ENCODE peak calls at places on chromosomes 12 and 14, in eight cellular contexts. One of them, this sample, is unnamed.

GRCh38 chr14:23566782-23567185 is 807 bp downstream of the AP1G2 start:
- DNase-seq in stimulated activated CD4-positive, alpha-beta T cell treated with anti-CD3 and anti-CD28 coated beads, Interleukin-4, amount 100 ng/mL, for 48 hours: no peak
- DNase-seq in T-helper 2 cell: no peak
- DNase-seq in activated gamma-delta T cell treated with anti-CD3 and anti-CD28 coated beads, Interleukin-2, amount 50 U/mL, for 16 hours: no peak
- DNase-seq in epithelial cell of prostate: no peak
- DNase-seq in A172: no peak
- DNase-seq in GM12892: no peak
- DNase-seq in mesendoderm: no peak
- DNase-seq in this sample: no peak

GRCh38 chr14:64227856-64228255 is 66.3 kb downstream of the ESR2 start:
- DNase-seq in stimulated activated CD4-positive, alpha-beta T cell treated with anti-CD3 and anti-CD28 coated beads, Interleukin-4, amount 100 ng/mL, for 48 hours: no peak
- DNase-seq in T-helper 2 cell: no peak
- DNase-seq in activated gamma-delta T cell treated with anti-CD3 and anti-CD28 coated beads, Interleukin-2, amount 50 U/mL, for 16 hours: no peak
- DNase-seq in epithelial cell of prostate: no peak
- DNase-seq in A172: no peak
- DNase-seq in GM12892: no peak
- DNase-seq in mesendoderm: no peak
- DNase-seq in this sample: no peak

GRCh38 chr14:96629558-96630222 is 127.5 kb downstream of the PAPOLA start:
- DNase-seq in stimulated activated CD4-positive, alpha-beta T cell treated with anti-CD3 and anti-CD28 coated beads, Interleukin-4, amount 100 ng/mL, for 48 hours: no peak
- DNase-seq in T-helper 2 cell: no peak
- DNase-seq in activated gamma-delta T cell treated with anti-CD3 and anti-CD28 coated beads, Interleukin-2, amount 50 U/mL, for 16 hours: no peak
- DNase-seq in epithelial cell of prostate: no peak
- DNase-seq in A172: no peak
- DNase-seq in GM12892: no peak
- DNase-seq in mesendoderm: no peak
- DNase-seq in this sample: peak

GRCh38 chr14:54893151-54893760 is 9.4 kb downstream of the GCH1 start:
- DNase-seq in stimulated activated CD4-positive, alpha-beta T cell treated with anti-CD3 and anti-CD28 coated beads, Interleukin-4, amount 100 ng/mL, for 48 hours: no peak
- DNase-seq in T-helper 2 cell: no peak
- DNase-seq in activated gamma-delta T cell treated with anti-CD3 and anti-CD28 coated beads, Interleukin-2, amount 50 U/mL, for 16 hours: no peak
- DNase-seq in epithelial cell of prostate: peak
- DNase-seq in A172: peak
- DNase-seq in GM12892: no peak
- DNase-seq in mesendoderm: peak
- DNase-seq in this sample: no peak

GRCh38 chr12:24697295-24697694 is 251.6 kb downstream of the BCAT1 start:
- DNase-seq in stimulated activated CD4-positive, alpha-beta T cell treated with anti-CD3 and anti-CD28 coated beads, Interleukin-4, amount 100 ng/mL, for 48 hours: no peak
- DNase-seq in T-helper 2 cell: no peak
- DNase-seq in activated gamma-delta T cell treated with anti-CD3 and anti-CD28 coated beads, Interleukin-2, amount 50 U/mL, for 16 hours: no peak
- DNase-seq in epithelial cell of prostate: no peak
- DNase-seq in A172: no peak
- DNase-seq in GM12892: no peak
- DNase-seq in mesendoderm: no peak
- DNase-seq in this sample: no peak

GRCh38 chr14:58299665-58300202 is 1.4 kb downstream of the ARID4A start:
- DNase-seq in stimulated activated CD4-positive, alpha-beta T cell treated with anti-CD3 and anti-CD28 coated beads, Interleukin-4, amount 100 ng/mL, for 48 hours: peak
- DNase-seq in T-helper 2 cell: no peak
- DNase-seq in activated gamma-delta T cell treated with anti-CD3 and anti-CD28 coated beads, Interleukin-2, amount 50 U/mL, for 16 hours: no peak
- DNase-seq in epithelial cell of prostate: no peak
- DNase-seq in A172: no peak
- DNase-seq in GM12892: no peak
- DNase-seq in mesendoderm: peak
- DNase-seq in this sample: no peak

GRCh38 chr12:55933799-55934174 is 2.8 kb downstream of the DGKA start:
- DNase-seq in stimulated activated CD4-positive, alpha-beta T cell treated with anti-CD3 and anti-CD28 coated beads, Interleukin-4, amount 100 ng/mL, for 48 hours: no peak
- DNase-seq in T-helper 2 cell: no peak
- DNase-seq in activated gamma-delta T cell treated with anti-CD3 and anti-CD28 coated beads, Interleukin-2, amount 50 U/mL, for 16 hours: no peak
- DNase-seq in epithelial cell of prostate: no peak
- DNase-seq in A172: no peak
- DNase-seq in GM12892: no peak
- DNase-seq in mesendoderm: no peak
- DNase-seq in this sample: no peak

GRCh38 chr12:74412607-74413230 is 124.9 kb upstream of the ATXN7L3B start:
- DNase-seq in stimulated activated CD4-positive, alpha-beta T cell treated with anti-CD3 and anti-CD28 coated beads, Interleukin-4, amount 100 ng/mL, for 48 hours: no peak
- DNase-seq in T-helper 2 cell: no peak
- DNase-seq in activated gamma-delta T cell treated with anti-CD3 and anti-CD28 coated beads, Interleukin-2, amount 50 U/mL, for 16 hours: no peak
- DNase-seq in epithelial cell of prostate: no peak
- DNase-seq in A172: peak
- DNase-seq in GM12892: no peak
- DNase-seq in mesendoderm: peak
- DNase-seq in this sample: no peak

GRCh38 chr12:102685841-102686240 is 205.5 kb upstream of the IGF1 start:
- DNase-seq in stimulated activated CD4-positive, alpha-beta T cell treated with anti-CD3 and anti-CD28 coated beads, Interleukin-4, amount 100 ng/mL, for 48 hours: no peak
- DNase-seq in T-helper 2 cell: no peak
- DNase-seq in activated gamma-delta T cell treated with anti-CD3 and anti-CD28 coated beads, Interleukin-2, amount 50 U/mL, for 16 hours: no peak
- DNase-seq in epithelial cell of prostate: no peak
- DNase-seq in A172: no peak
- DNase-seq in GM12892: no peak
- DNase-seq in mesendoderm: no peak
- DNase-seq in this sample: no peak

GRCh38 chr14:32259368-32260013 is 56.4 kb upstream of the RNU6-8 start:
- DNase-seq in stimulated activated CD4-positive, alpha-beta T cell treated with anti-CD3 and anti-CD28 coated beads, Interleukin-4, amount 100 ng/mL, for 48 hours: no peak
- DNase-seq in T-helper 2 cell: no peak
- DNase-seq in activated gamma-delta T cell treated with anti-CD3 and anti-CD28 coated beads, Interleukin-2, amount 50 U/mL, for 16 hours: no peak
- DNase-seq in epithelial cell of prostate: peak
- DNase-seq in A172: peak
- DNase-seq in GM12892: peak
- DNase-seq in mesendoderm: peak
- DNase-seq in this sample: peak

GRCh38 chr14:68140111-68140741 is 320.6 kb downstream of the RAD51B start:
- DNase-seq in stimulated activated CD4-positive, alpha-beta T cell treated with anti-CD3 and anti-CD28 coated beads, Interleukin-4, amount 100 ng/mL, for 48 hours: no peak
- DNase-seq in T-helper 2 cell: no peak
- DNase-seq in activated gamma-delta T cell treated with anti-CD3 and anti-CD28 coated beads, Interleukin-2, amount 50 U/mL, for 16 hours: no peak
- DNase-seq in epithelial cell of prostate: peak
- DNase-seq in A172: peak
- DNase-seq in GM12892: no peak
- DNase-seq in mesendoderm: peak
- DNase-seq in this sample: peak

GRCh38 chr12:4275869-4276253 is 2.3 kb downstream of the CCND2 start:
- DNase-seq in stimulated activated CD4-positive, alpha-beta T cell treated with anti-CD3 and anti-CD28 coated beads, Interleukin-4, amount 100 ng/mL, for 48 hours: no peak
- DNase-seq in T-helper 2 cell: no peak
- DNase-seq in activated gamma-delta T cell treated with anti-CD3 and anti-CD28 coated beads, Interleukin-2, amount 50 U/mL, for 16 hours: no peak
- DNase-seq in epithelial cell of prostate: no peak
- DNase-seq in A172: no peak
- DNase-seq in GM12892: no peak
- DNase-seq in mesendoderm: peak
- DNase-seq in this sample: peak

GRCh38 chr14:55976619-55977018 is 141.6 kb upstream of the PELI2 start:
- DNase-seq in stimulated activated CD4-positive, alpha-beta T cell treated with anti-CD3 and anti-CD28 coated beads, Interleukin-4, amount 100 ng/mL, for 48 hours: no peak
- DNase-seq in T-helper 2 cell: no peak
- DNase-seq in activated gamma-delta T cell treated with anti-CD3 and anti-CD28 coated beads, Interleukin-2, amount 50 U/mL, for 16 hours: no peak
- DNase-seq in epithelial cell of prostate: no peak
- DNase-seq in A172: no peak
- DNase-seq in GM12892: no peak
- DNase-seq in mesendoderm: no peak
- DNase-seq in this sample: no peak

GRCh38 chr14:71693373-71693772 is 238.9 kb upstream of the RGS6 start:
- DNase-seq in stimulated activated CD4-positive, alpha-beta T cell treated with anti-CD3 and anti-CD28 coated beads, Interleukin-4, amount 100 ng/mL, for 48 hours: no peak
- DNase-seq in T-helper 2 cell: no peak
- DNase-seq in activated gamma-delta T cell treated with anti-CD3 and anti-CD28 coated beads, Interleukin-2, amount 50 U/mL, for 16 hours: no peak
- DNase-seq in epithelial cell of prostate: no peak
- DNase-seq in A172: no peak
- DNase-seq in GM12892: no peak
- DNase-seq in mesendoderm: no peak
- DNase-seq in this sample: no peak

GRCh38 chr12:47164730-47165439 is 85.1 kb upstream of the AMIGO2 start:
- DNase-seq in stimulated activated CD4-positive, alpha-beta T cell treated with anti-CD3 and anti-CD28 coated beads, Interleukin-4, amount 100 ng/mL, for 48 hours: no peak
- DNase-seq in T-helper 2 cell: no peak
- DNase-seq in activated gamma-delta T cell treated with anti-CD3 and anti-CD28 coated beads, Interleukin-2, amount 50 U/mL, for 16 hours: no peak
- DNase-seq in epithelial cell of prostate: no peak
- DNase-seq in A172: no peak
- DNase-seq in GM12892: no peak
- DNase-seq in mesendoderm: no peak
- DNase-seq in this sample: no peak

GRCh38 chr12:120849765-120850164 is 54.4 kb downstream of the SPPL3 start:
- DNase-seq in stimulated activated CD4-positive, alpha-beta T cell treated with anti-CD3 and anti-CD28 coated beads, Interleukin-4, amount 100 ng/mL, for 48 hours: no peak
- DNase-seq in T-helper 2 cell: no peak
- DNase-seq in activated gamma-delta T cell treated with anti-CD3 and anti-CD28 coated beads, Interleukin-2, amount 50 U/mL, for 16 hours: no peak
- DNase-seq in epithelial cell of prostate: peak
- DNase-seq in A172: peak
- DNase-seq in GM12892: no peak
- DNase-seq in mesendoderm: no peak
- DNase-seq in this sample: no peak

GRCh38 chr12:28500373-28501024 is 310.2 kb downstream of the CCDC91 start:
- DNase-seq in stimulated activated CD4-positive, alpha-beta T cell treated with anti-CD3 and anti-CD28 coated beads, Interleukin-4, amount 100 ng/mL, for 48 hours: no peak
- DNase-seq in T-helper 2 cell: no peak
- DNase-seq in activated gamma-delta T cell treated with anti-CD3 and anti-CD28 coated beads, Interleukin-2, amount 50 U/mL, for 16 hours: no peak
- DNase-seq in epithelial cell of prostate: no peak
- DNase-seq in A172: no peak
- DNase-seq in GM12892: no peak
- DNase-seq in mesendoderm: no peak
- DNase-seq in this sample: no peak

GRCh38 chr12:6961278-6961694 is 9.2 kb downstream of the PHB2 start:
- DNase-seq in stimulated activated CD4-positive, alpha-beta T cell treated with anti-CD3 and anti-CD28 coated beads, Interleukin-4, amount 100 ng/mL, for 48 hours: peak
- DNase-seq in T-helper 2 cell: peak
- DNase-seq in activated gamma-delta T cell treated with anti-CD3 and anti-CD28 coated beads, Interleukin-2, amount 50 U/mL, for 16 hours: peak
- DNase-seq in epithelial cell of prostate: no peak
- DNase-seq in A172: no peak
- DNase-seq in GM12892: no peak
- DNase-seq in mesendoderm: no peak
- DNase-seq in this sample: peak

GRCh38 chr14:85579957-85580356 is 50.0 kb downstream of the FLRT2 start:
- DNase-seq in stimulated activated CD4-positive, alpha-beta T cell treated with anti-CD3 and anti-CD28 coated beads, Interleukin-4, amount 100 ng/mL, for 48 hours: no peak
- DNase-seq in T-helper 2 cell: no peak
- DNase-seq in activated gamma-delta T cell treated with anti-CD3 and anti-CD28 coated beads, Interleukin-2, amount 50 U/mL, for 16 hours: no peak
- DNase-seq in epithelial cell of prostate: no peak
- DNase-seq in A172: no peak
- DNase-seq in GM12892: no peak
- DNase-seq in mesendoderm: no peak
- DNase-seq in this sample: no peak

GRCh38 chr12:6314776-6315175 is 4.3 kb downstream of the PLEKHG6 start:
- DNase-seq in stimulated activated CD4-positive, alpha-beta T cell treated with anti-CD3 and anti-CD28 coated beads, Interleukin-4, amount 100 ng/mL, for 48 hours: no peak
- DNase-seq in T-helper 2 cell: no peak
- DNase-seq in activated gamma-delta T cell treated with anti-CD3 and anti-CD28 coated beads, Interleukin-2, amount 50 U/mL, for 16 hours: no peak
- DNase-seq in epithelial cell of prostate: no peak
- DNase-seq in A172: no peak
- DNase-seq in GM12892: no peak
- DNase-seq in mesendoderm: no peak
- DNase-seq in this sample: no peak

GRCh38 chr14:89215166-89215940 is 201.7 kb downstream of the FOXN3 start:
- DNase-seq in stimulated activated CD4-positive, alpha-beta T cell treated with anti-CD3 and anti-CD28 coated beads, Interleukin-4, amount 100 ng/mL, for 48 hours: no peak
- DNase-seq in T-helper 2 cell: no peak
- DNase-seq in activated gamma-delta T cell treated with anti-CD3 and anti-CD28 coated beads, Interleukin-2, amount 50 U/mL, for 16 hours: no peak
- DNase-seq in epithelial cell of prostate: no peak
- DNase-seq in A172: no peak
- DNase-seq in GM12892: no peak
- DNase-seq in mesendoderm: no peak
- DNase-seq in this sample: no peak

GRCh38 chr14:26282578-26282977 is 315.3 kb downstream of the NOVA1 start:
- DNase-seq in stimulated activated CD4-positive, alpha-beta T cell treated with anti-CD3 and anti-CD28 coated beads, Interleukin-4, amount 100 ng/mL, for 48 hours: no peak
- DNase-seq in T-helper 2 cell: no peak
- DNase-seq in activated gamma-delta T cell treated with anti-CD3 and anti-CD28 coated beads, Interleukin-2, amount 50 U/mL, for 16 hours: no peak
- DNase-seq in epithelial cell of prostate: peak
- DNase-seq in A172: no peak
- DNase-seq in GM12892: no peak
- DNase-seq in mesendoderm: no peak
- DNase-seq in this sample: peak

GRCh38 chr12:48985475-48985897 is 7.4 kb downstream of the WNT1 start:
- DNase-seq in stimulated activated CD4-positive, alpha-beta T cell treated with anti-CD3 and anti-CD28 coated beads, Interleukin-4, amount 100 ng/mL, for 48 hours: no peak
- DNase-seq in T-helper 2 cell: no peak
- DNase-seq in activated gamma-delta T cell treated with anti-CD3 and anti-CD28 coated beads, Interleukin-2, amount 50 U/mL, for 16 hours: no peak
- DNase-seq in epithelial cell of prostate: no peak
- DNase-seq in A172: peak
- DNase-seq in GM12892: no peak
- DNase-seq in mesendoderm: no peak
- DNase-seq in this sample: peak

GRCh38 chr14:22218729-22219128 is 370.3 kb downstream of the DAD1 start:
- DNase-seq in stimulated activated CD4-positive, alpha-beta T cell treated with anti-CD3 and anti-CD28 coated beads, Interleukin-4, amount 100 ng/mL, for 48 hours: no peak
- DNase-seq in T-helper 2 cell: no peak
- DNase-seq in activated gamma-delta T cell treated with anti-CD3 and anti-CD28 coated beads, Interleukin-2, amount 50 U/mL, for 16 hours: no peak
- DNase-seq in epithelial cell of prostate: no peak
- DNase-seq in A172: no peak
- DNase-seq in GM12892: no peak
- DNase-seq in mesendoderm: no peak
- DNase-seq in this sample: no peak

GRCh38 chr14:52266782-52267181 is 716 bp upstream of the PTGDR start:
- DNase-seq in stimulated activated CD4-positive, alpha-beta T cell treated with anti-CD3 and anti-CD28 coated beads, Interleukin-4, amount 100 ng/mL, for 48 hours: no peak
- DNase-seq in T-helper 2 cell: no peak
- DNase-seq in activated gamma-delta T cell treated with anti-CD3 and anti-CD28 coated beads, Interleukin-2, amount 50 U/mL, for 16 hours: no peak
- DNase-seq in epithelial cell of prostate: no peak
- DNase-seq in A172: peak
- DNase-seq in GM12892: no peak
- DNase-seq in mesendoderm: no peak
- DNase-seq in this sample: no peak

GRCh38 chr12:131543040-131543439 is 167.8 kb upstream of the SFSWAP start:
- DNase-seq in stimulated activated CD4-positive, alpha-beta T cell treated with anti-CD3 and anti-CD28 coated beads, Interleukin-4, amount 100 ng/mL, for 48 hours: no peak
- DNase-seq in T-helper 2 cell: no peak
- DNase-seq in activated gamma-delta T cell treated with anti-CD3 and anti-CD28 coated beads, Interleukin-2, amount 50 U/mL, for 16 hours: no peak
- DNase-seq in epithelial cell of prostate: no peak
- DNase-seq in A172: no peak
- DNase-seq in GM12892: no peak
- DNase-seq in mesendoderm: no peak
- DNase-seq in this sample: no peak

GRCh38 chr12:62692884-62693283 is 226.3 kb downstream of the MON2 start:
- DNase-seq in stimulated activated CD4-positive, alpha-beta T cell treated with anti-CD3 and anti-CD28 coated beads, Interleukin-4, amount 100 ng/mL, for 48 hours: no peak
- DNase-seq in T-helper 2 cell: no peak
- DNase-seq in activated gamma-delta T cell treated with anti-CD3 and anti-CD28 coated beads, Interleukin-2, amount 50 U/mL, for 16 hours: no peak
- DNase-seq in epithelial cell of prostate: no peak
- DNase-seq in A172: peak
- DNase-seq in GM12892: no peak
- DNase-seq in mesendoderm: no peak
- DNase-seq in this sample: no peak

GRCh38 chr14:56143025-56143424 is 24.8 kb downstream of the PELI2 start:
- DNase-seq in stimulated activated CD4-positive, alpha-beta T cell treated with anti-CD3 and anti-CD28 coated beads, Interleukin-4, amount 100 ng/mL, for 48 hours: no peak
- DNase-seq in T-helper 2 cell: no peak
- DNase-seq in activated gamma-delta T cell treated with anti-CD3 and anti-CD28 coated beads, Interleukin-2, amount 50 U/mL, for 16 hours: no peak
- DNase-seq in epithelial cell of prostate: no peak
- DNase-seq in A172: no peak
- DNase-seq in GM12892: no peak
- DNase-seq in mesendoderm: no peak
- DNase-seq in this sample: no peak

GRCh38 chr14:35320472-35320871 is 28.3 kb downstream of the PSMA6 start:
- DNase-seq in stimulated activated CD4-positive, alpha-beta T cell treated with anti-CD3 and anti-CD28 coated beads, Interleukin-4, amount 100 ng/mL, for 48 hours: no peak
- DNase-seq in T-helper 2 cell: no peak
- DNase-seq in activated gamma-delta T cell treated with anti-CD3 and anti-CD28 coated beads, Interleukin-2, amount 50 U/mL, for 16 hours: no peak
- DNase-seq in epithelial cell of prostate: no peak
- DNase-seq in A172: no peak
- DNase-seq in GM12892: no peak
- DNase-seq in mesendoderm: no peak
- DNase-seq in this sample: no peak

GRCh38 chr14:32413967-32414640 is 85.0 kb downstream of the AKAP6 start:
- DNase-seq in stimulated activated CD4-positive, alpha-beta T cell treated with anti-CD3 and anti-CD28 coated beads, Interleukin-4, amount 100 ng/mL, for 48 hours: no peak
- DNase-seq in T-helper 2 cell: no peak
- DNase-seq in activated gamma-delta T cell treated with anti-CD3 and anti-CD28 coated beads, Interleukin-2, amount 50 U/mL, for 16 hours: no peak
- DNase-seq in epithelial cell of prostate: no peak
- DNase-seq in A172: no peak
- DNase-seq in GM12892: no peak
- DNase-seq in mesendoderm: no peak
- DNase-seq in this sample: no peak

GRCh38 chr12:52212701-52213540 is 20.1 kb upstream of the KRT7 start:
- DNase-seq in stimulated activated CD4-positive, alpha-beta T cell treated with anti-CD3 and anti-CD28 coated beads, Interleukin-4, amount 100 ng/mL, for 48 hours: no peak
- DNase-seq in T-helper 2 cell: no peak
- DNase-seq in activated gamma-delta T cell treated with anti-CD3 and anti-CD28 coated beads, Interleukin-2, amount 50 U/mL, for 16 hours: no peak
- DNase-seq in epithelial cell of prostate: no peak
- DNase-seq in A172: no peak
- DNase-seq in GM12892: no peak
- DNase-seq in mesendoderm: no peak
- DNase-seq in this sample: peak

GRCh38 chr12:118190266-118190665 is 54.3 kb downstream of the PEBP1 start:
- DNase-seq in stimulated activated CD4-positive, alpha-beta T cell treated with anti-CD3 and anti-CD28 coated beads, Interleukin-4, amount 100 ng/mL, for 48 hours: no peak
- DNase-seq in T-helper 2 cell: no peak
- DNase-seq in activated gamma-delta T cell treated with anti-CD3 and anti-CD28 coated beads, Interleukin-2, amount 50 U/mL, for 16 hours: no peak
- DNase-seq in epithelial cell of prostate: no peak
- DNase-seq in A172: peak
- DNase-seq in GM12892: no peak
- DNase-seq in mesendoderm: peak
- DNase-seq in this sample: no peak

GRCh38 chr12:122028165-122028591 is 6.5 kb downstream of the BCL7A start:
- DNase-seq in stimulated activated CD4-positive, alpha-beta T cell treated with anti-CD3 and anti-CD28 coated beads, Interleukin-4, amount 100 ng/mL, for 48 hours: no peak
- DNase-seq in T-helper 2 cell: no peak
- DNase-seq in activated gamma-delta T cell treated with anti-CD3 and anti-CD28 coated beads, Interleukin-2, amount 50 U/mL, for 16 hours: no peak
- DNase-seq in epithelial cell of prostate: peak
- DNase-seq in A172: peak
- DNase-seq in GM12892: no peak
- DNase-seq in mesendoderm: no peak
- DNase-seq in this sample: no peak

GRCh38 chr14:75851574-75851866 is 130.3 kb downstream of the TGFB3 start:
- DNase-seq in stimulated activated CD4-positive, alpha-beta T cell treated with anti-CD3 and anti-CD28 coated beads, Interleukin-4, amount 100 ng/mL, for 48 hours: no peak
- DNase-seq in T-helper 2 cell: no peak
- DNase-seq in activated gamma-delta T cell treated with anti-CD3 and anti-CD28 coated beads, Interleukin-2, amount 50 U/mL, for 16 hours: no peak
- DNase-seq in epithelial cell of prostate: no peak
- DNase-seq in A172: no peak
- DNase-seq in GM12892: no peak
- DNase-seq in mesendoderm: no peak
- DNase-seq in this sample: no peak